ENCODE peak calls at places on chromosomes 12 and 14, in ten cellular contexts. T is AG04450, Z is foreskin fibroblast, G is NB4, H is cardiac muscle cell, O is epithelial cell of esophagus, W is AG10803, E is fibroblast of lung, X is brain microvascular endothelial cell, C is neural progenitor cell. L is an unnamed sample.

GRCh38 chr14:50763386-50764007 is 67.5 kb downstream of the NIN start:
- DNase-seq in W (peak; percentile 97), G (no peak), X (peak; percentile 83), E (peak; percentile 88), H (peak; percentile 24), T (peak; percentile 47), Z (peak; percentile 88), O (no peak), C (no peak), L (peak; percentile 97)

GRCh38 chr12:122981587-122982493 is 1.4 kb downstream of the ARL6IP4 start:
- DNase-seq in X (no peak), C (no peak), T (no peak), W (no peak), O (no peak), H (no peak), E (peak; percentile 4), G (no peak), Z (no peak), L (no peak)

GRCh38 chr12:29343022-29343799 is 37.8 kb downstream of the ERGIC2 start:
- DNase-seq in H (no peak), C (no peak), G (no peak), O (no peak), X (no peak), T (no peak), E (peak; percentile 18), Z (no peak), W (no peak), L (no peak)

GRCh38 chr12:1934068-1934467 is 15.6 kb upstream of the CACNA2D4 start:
- DNase-seq in O (no peak), E (no peak), T (no peak), G (no peak), Z (no peak), X (no peak), C (no peak), H (no peak), W (no peak), L (no peak)

GRCh38 chr12:106030210-106031175 is 108.3 kb downstream of the NUAK1 start:
- DNase-seq in T (peak; percentile 82), O (peak; percentile 55), G (peak; percentile 83), Z (peak; percentile 69), C (no peak), H (peak; percentile 97), W (peak; percentile 96), E (peak; percentile 100), X (peak; percentile 98), L (peak; percentile 44)

GRCh38 chr14:99754141-99755067 is 38.8 kb upstream of the EML1 start:
- DNase-seq in O (peak; percentile 52), X (no peak), E (peak; percentile 59), C (peak; percentile 64), T (no peak), W (peak; percentile 33), G (no peak), H (no peak), Z (peak; percentile 62), L (peak; percentile 62)

GRCh38 chr12:100868487-100868886 is 73.9 kb downstream of the ANO4 start:
- DNase-seq in H (peak; percentile 34), E (peak; percentile 80), W (peak; percentile 64), C (no peak), O (peak; percentile 51), X (no peak), Z (peak; percentile 27), T (no peak), G (no peak), L (peak; percentile 79)

GRCh38 chr14:23123419-23123818 is 4.4 kb upstream of the CEBPE start:
- DNase-seq in O (peak; percentile 64), T (no peak), H (peak; percentile 42), Z (peak; percentile 61), E (no peak), X (no peak), C (no peak), G (no peak), W (peak; percentile 73), L (no peak)

GRCh38 chr12:34402228-34402898 is 380.1 kb downstream of the ALG10 start:
- DNase-seq in T (no peak), H (no peak), O (no peak), W (no peak), Z (no peak), G (no peak), X (no peak), E (no peak), C (no peak), L (no peak)

GRCh38 chr14:104389326-104390220 is 190.0 kb upstream of the C14orf180 start:
- DNase-seq in W (no peak), Z (no peak), E (no peak), X (no peak), G (no peak), H (no peak), O (no peak), T (no peak), C (no peak), L (no peak)

GRCh38 chr14:89304972-89305703 is 111.9 kb downstream of the FOXN3 start:
- DNase-seq in W (peak; percentile 76), X (peak; percentile 44), H (peak; percentile 85), T (peak; percentile 16), O (peak; percentile 14), G (peak; percentile 30), C (peak; percentile 14), E (peak; percentile 80), Z (peak; percentile 58), L (peak; percentile 83)

DNA sequence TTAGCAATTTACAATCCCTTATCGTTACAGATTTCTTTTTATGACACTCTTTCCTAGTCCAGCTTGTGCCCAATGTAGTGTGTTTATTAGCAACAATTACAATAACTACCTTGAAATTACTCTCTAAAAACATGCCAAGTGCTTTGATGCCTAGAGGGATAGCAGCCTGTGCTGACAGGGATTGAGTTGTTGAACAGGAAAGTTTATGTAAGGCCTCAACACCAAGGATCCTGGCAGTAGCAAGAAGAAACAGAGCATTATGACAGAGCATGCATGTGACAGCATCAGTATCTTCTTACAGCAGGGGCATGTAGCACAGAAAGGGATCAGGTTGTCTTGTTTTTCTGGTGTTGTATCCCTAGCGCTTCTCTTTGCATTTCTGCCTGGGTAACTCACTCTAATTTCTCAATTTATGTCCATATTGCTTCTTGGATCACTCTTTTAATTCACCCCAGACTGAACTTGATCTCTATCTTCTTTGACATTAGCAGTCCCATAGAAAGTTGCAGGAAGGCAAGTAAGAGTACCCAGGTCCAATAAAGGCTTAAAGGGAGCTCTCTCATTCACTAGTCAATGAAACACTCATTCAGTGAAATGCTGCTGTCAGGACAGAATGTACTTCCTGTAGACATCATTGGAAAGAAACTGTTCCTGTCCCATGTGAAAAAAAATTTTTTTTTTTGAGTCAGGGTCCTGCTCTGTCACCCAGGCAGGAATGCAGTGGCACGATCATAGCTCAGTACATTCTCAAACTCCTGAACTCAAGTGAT is 220.0 kb upstream of the GRIP1 start:
- DNase-seq in Z (no peak), G (no peak), E (no peak), X (no peak), C (no peak), O (peak; percentile 59), W (no peak), T (no peak), H (no peak), L (no peak)
- TF ChIP-seq CTCF in Z (no peak), G (no peak), E (no peak), X (no peak), C (no peak), O (no peak), W (no peak), T (no peak), H (no peak), L (no peak)

GRCh38 chr12:3885179-3886094 is 12.2 kb upstream of the PARP11 start:
- DNase-seq in T (peak; percentile 8), O (peak; percentile 48), X (peak; percentile 27), Z (peak; percentile 72), E (peak; percentile 17), H (peak; percentile 71), W (peak; percentile 41), G (peak; percentile 59), C (peak; percentile 70), L (peak; percentile 63)

GRCh38 chr12:3882896-3883564 is 9.8 kb upstream of the PARP11 start:
- DNase-seq in X (peak; percentile 8), H (peak; percentile 32), Z (peak; percentile 45), C (no peak), W (no peak), G (peak; percentile 53), E (peak; percentile 7), O (peak; percentile 54), T (no peak), L (peak; percentile 31)

GRCh38 chr12:3882396-3882795 is 9.2 kb upstream of the PARP11 start:
- DNase-seq in W (no peak), H (no peak), C (no peak), O (no peak), G (no peak), T (no peak), X (no peak), E (no peak), Z (no peak), L (no peak)

GRCh38 chr12:3881208-3881980 is 8.2 kb upstream of the PARP11 start:
- DNase-seq in C (peak; percentile 74), T (no peak), G (no peak), W (no peak), Z (no peak), X (no peak), H (no peak), E (no peak), O (no peak), L (no peak)

DNA sequence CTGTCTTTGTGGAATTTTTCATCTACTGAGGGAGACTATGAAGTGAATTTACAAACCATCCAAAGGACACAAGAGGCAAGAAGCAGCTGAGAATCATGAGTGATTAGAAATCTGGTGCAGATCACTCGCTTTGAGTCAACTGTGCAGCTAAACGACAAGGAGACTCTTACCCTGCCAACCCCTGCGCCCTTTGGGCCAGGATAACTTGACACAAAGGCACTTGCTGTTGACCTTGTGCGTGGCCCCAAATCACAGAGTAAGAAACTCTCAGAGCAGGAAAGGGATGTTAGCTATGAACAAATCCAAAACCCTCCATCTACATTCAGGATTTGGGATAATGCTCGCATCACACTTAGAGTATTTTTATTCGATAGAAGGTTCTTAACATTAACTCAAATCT is 11.5 kb upstream of the PARP11 start:
- DNase-seq in C (no peak), H (no peak), W (no peak), O (no peak), G (no peak), X (no peak), T (no peak), Z (no peak), E (no peak), L (no peak)
- H3K4me3 ChIP-seq in C (no peak overlapping the region), H (no peak overlapping the region), W (no peak overlapping the region), O (no peak overlapping the region), G (no peak overlapping the region), X (no peak overlapping the region), T (peak overlapping the region; percentile 59), Z (peak overlapping the region; percentile 66), E (peak overlapping the region; percentile 63), L (no peak overlapping the region)

GRCh38 chr12:38384816-38385491 is 68.4 kb downstream of the ALG10B start:
- DNase-seq in W (no peak), E (no peak), G (peak; percentile 12), X (no peak), C (peak; percentile 7), Z (no peak), O (peak; percentile 97), T (no peak), H (no peak), L (no peak)
- TF ChIP-seq CTCF in W (no peak), E (no peak), G (no peak), X (no peak), C (peak; percentile 46), Z (no peak), O (peak; percentile 64), T (no peak), H (no peak), L (no peak)

DNA sequence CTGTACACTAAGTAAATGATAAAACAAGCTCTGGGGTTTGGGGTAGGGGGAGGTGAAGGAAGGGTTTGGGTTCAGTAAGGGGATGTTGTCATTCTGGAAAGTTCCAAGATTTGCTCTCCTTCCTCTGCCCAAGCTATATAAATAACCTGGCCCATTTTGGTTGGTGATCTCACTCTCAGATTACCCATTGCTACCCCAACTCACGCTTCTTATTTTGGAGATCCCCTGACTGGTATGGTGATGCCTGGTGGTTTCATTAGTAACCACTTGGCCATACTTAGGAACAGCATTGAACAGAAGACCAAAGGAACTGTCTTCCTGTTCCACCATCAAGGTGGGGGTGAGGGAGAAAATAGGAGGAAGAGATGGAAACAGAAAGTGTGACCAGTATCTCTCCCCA is 259.6 kb upstream of the TBX3 start:
- DNase-seq in H (no peak), X (no peak), G (no peak), W (no peak), C (no peak), E (no peak), T (no peak), O (no peak), Z (no peak), L (no peak)
- H3K4me3 ChIP-seq in H (no peak overlapping the region), X (no peak overlapping the region), G (no peak overlapping the region), W (no peak overlapping the region), C (no peak overlapping the region), E (no peak overlapping the region), T (no peak overlapping the region), O (no peak overlapping the region), Z (no peak overlapping the region), L (no peak overlapping the region)